ENCODE peak calls at places on chromosomes 13 and 19, in five cellular contexts. One of them, this sample, is unnamed.

GRCh38 chr13:22594041-22594440 is 586.7 kb upstream of the SGCG start:
- DNase-seq in GM23338: no peak
- DNase-seq in HCT116: no peak
- DNase-seq in PC-3: no peak
- DNase-seq in hepatocyte: peak
- DNase-seq in this sample: no peak

GRCh38 chr13:95676100-95676774 is 702 bp upstream of the DNAJC3 start:
- DNase-seq in GM23338: peak
- DNase-seq in HCT116: peak
- DNase-seq in PC-3: peak
- DNase-seq in hepatocyte: peak
- DNase-seq in this sample: peak

GRCh38 chr19:14476663-14477401 is 1.7 kb upstream of the PTGER1 start:
- DNase-seq in GM23338: no peak
- DNase-seq in HCT116: peak
- DNase-seq in PC-3: peak
- DNase-seq in hepatocyte: peak
- DNase-seq in this sample: no peak

GRCh38 chr19:4089400-4089908 is 22.8 kb upstream of the ZBTB7A start:
- DNase-seq in GM23338: peak
- DNase-seq in HCT116: no peak
- DNase-seq in PC-3: no peak
- DNase-seq in hepatocyte: no peak
- DNase-seq in this sample: no peak

GRCh38 chr13:85405316-85405897 is 393.8 kb downstream of the SLITRK6 start:
- DNase-seq in GM23338: peak
- DNase-seq in HCT116: no peak
- DNase-seq in PC-3: no peak
- DNase-seq in hepatocyte: no peak
- DNase-seq in this sample: no peak

GRCh38 chr13:94329277-94329676 is 150.2 kb downstream of the DCT start:
- DNase-seq in GM23338: no peak
- DNase-seq in HCT116: no peak
- DNase-seq in PC-3: no peak
- DNase-seq in hepatocyte: no peak
- DNase-seq in this sample: no peak

GRCh38 chr19:19202707-19203011 is 555 bp downstream of the NR2C2AP start:
- DNase-seq in GM23338: no peak
- DNase-seq in HCT116: no peak
- DNase-seq in PC-3: no peak
- DNase-seq in hepatocyte: no peak
- DNase-seq in this sample: no peak

GRCh38 chr19:30674656-30675055 is 302.5 kb downstream of the ZNF536 start:
- DNase-seq in GM23338: no peak
- DNase-seq in HCT116: no peak
- DNase-seq in PC-3: no peak
- DNase-seq in hepatocyte: no peak
- DNase-seq in this sample: no peak

GRCh38 chr19:52296400-52296772 is 583 bp upstream of the ZNF480 start:
- DNase-seq in GM23338: no peak
- DNase-seq in HCT116: no peak
- DNase-seq in PC-3: peak
- DNase-seq in hepatocyte: no peak
- DNase-seq in this sample: no peak

GRCh38 chr13:46571189-46571901 is 18.4 kb downstream of the LRCH1 start:
- DNase-seq in GM23338: no peak
- DNase-seq in HCT116: no peak
- DNase-seq in PC-3: no peak
- DNase-seq in hepatocyte: no peak
- DNase-seq in this sample: no peak

GRCh38 chr19:42655748-42656147 is 61.0 kb upstream of the CEACAM8 start:
- DNase-seq in GM23338: no peak
- DNase-seq in HCT116: no peak
- DNase-seq in PC-3: no peak
- DNase-seq in hepatocyte: no peak
- DNase-seq in this sample: no peak

GRCh38 chr13:74974234-74974879 is 507.6 kb downstream of the TBC1D4 start:
- DNase-seq in GM23338: no peak
- DNase-seq in HCT116: no peak
- DNase-seq in PC-3: no peak
- DNase-seq in hepatocyte: no peak
- DNase-seq in this sample: no peak

GRCh38 chr13:38213307-38213706 is 136.3 kb upstream of the UFM1 start:
- DNase-seq in GM23338: no peak
- DNase-seq in HCT116: no peak
- DNase-seq in PC-3: peak
- DNase-seq in hepatocyte: no peak
- DNase-seq in this sample: no peak

GRCh38 chr19:12939908-12940533 is 1.6 kb downstream of the CALR start:
- DNase-seq in GM23338: no peak
- DNase-seq in HCT116: no peak
- DNase-seq in PC-3: no peak
- DNase-seq in hepatocyte: no peak
- DNase-seq in this sample: no peak

GRCh38 chr13:28553971-28554370 is 59.0 kb upstream of the FLT1 start:
- DNase-seq in GM23338: no peak
- DNase-seq in HCT116: no peak
- DNase-seq in PC-3: no peak
- DNase-seq in hepatocyte: no peak
- DNase-seq in this sample: no peak

GRCh38 chr13:79171131-79172061 is 234.7 kb downstream of the RBM26 start:
- DNase-seq in GM23338: peak
- DNase-seq in HCT116: no peak
- DNase-seq in PC-3: no peak
- DNase-seq in hepatocyte: no peak
- DNase-seq in this sample: no peak

GRCh38 chr19:14517446-14517839 is 754 bp downstream of the DNAJB1 start:
- DNase-seq in GM23338: no peak
- DNase-seq in HCT116: no peak
- DNase-seq in PC-3: no peak
- DNase-seq in hepatocyte: no peak
- DNase-seq in this sample: no peak

GRCh38 chr13:92315265-92315664 is 911.3 kb upstream of the GPC6 start:
- DNase-seq in GM23338: no peak
- DNase-seq in HCT116: no peak
- DNase-seq in PC-3: no peak
- DNase-seq in hepatocyte: no peak
- DNase-seq in this sample: peak

GRCh38 chr13:38783992-38784875 is 97.4 kb downstream of the FREM2 start:
- DNase-seq in GM23338: no peak
- DNase-seq in HCT116: no peak
- DNase-seq in PC-3: no peak
- DNase-seq in hepatocyte: no peak
- DNase-seq in this sample: no peak

GRCh38 chr13:31012285-31013024 is 80.0 kb downstream of the TEX26 start:
- DNase-seq in GM23338: peak
- DNase-seq in HCT116: no peak
- DNase-seq in PC-3: peak
- DNase-seq in hepatocyte: no peak
- DNase-seq in this sample: no peak

GRCh38 chr19:37920591-37921450 is 13.8 kb downstream of the SIPA1L3 start:
- DNase-seq in GM23338: no peak
- DNase-seq in HCT116: no peak
- DNase-seq in PC-3: no peak
- DNase-seq in hepatocyte: peak
- DNase-seq in this sample: no peak

GRCh38 chr19:6564393-6564792 is 26.6 kb downstream of the CD70 start:
- DNase-seq in GM23338: peak
- DNase-seq in HCT116: no peak
- DNase-seq in PC-3: peak
- DNase-seq in hepatocyte: no peak
- DNase-seq in this sample: peak

GRCh38 chr13:77377016-77377415 is 50.1 kb upstream of the MYCBP2 start:
- DNase-seq in GM23338: no peak
- DNase-seq in HCT116: no peak
- DNase-seq in PC-3: peak
- DNase-seq in hepatocyte: no peak
- DNase-seq in this sample: no peak

GRCh38 chr19:51714848-51715247 is 8.9 kb downstream of the HAS1 start:
- DNase-seq in GM23338: no peak
- DNase-seq in HCT116: no peak
- DNase-seq in PC-3: no peak
- DNase-seq in hepatocyte: no peak
- DNase-seq in this sample: no peak

GRCh38 chr13:26529441-26529840 is 28.0 kb upstream of the WASF3 start:
- DNase-seq in GM23338: peak
- DNase-seq in HCT116: no peak
- DNase-seq in PC-3: peak
- DNase-seq in hepatocyte: peak
- DNase-seq in this sample: peak

GRCh38 chr19:55454787-55455243 is 6.6 kb downstream of the ISOC2 start:
- DNase-seq in GM23338: peak
- DNase-seq in HCT116: no peak
- DNase-seq in PC-3: peak
- DNase-seq in hepatocyte: no peak
- DNase-seq in this sample: no peak

DNA sequence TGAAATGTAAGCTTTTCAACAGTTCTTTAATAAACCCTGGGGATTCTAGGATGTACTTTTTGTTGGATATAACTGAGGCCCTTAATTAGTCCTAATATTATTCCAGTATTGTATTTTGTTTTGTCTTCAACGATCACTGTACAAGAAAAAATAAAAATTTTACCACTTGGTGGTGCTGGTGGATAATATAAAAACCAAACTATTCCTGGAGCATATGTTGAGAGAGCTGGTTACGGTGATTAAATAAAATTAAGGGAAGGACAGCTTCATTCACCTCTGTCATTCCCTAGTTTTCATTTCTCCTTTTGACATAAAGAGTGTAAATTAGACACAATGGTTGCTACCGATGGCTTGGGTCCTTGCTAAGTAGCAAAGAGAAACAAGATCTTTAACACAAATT is 598.6 kb upstream of the PCDH20 start:
- DNase-seq in GM23338: peak
- DNase-seq in HCT116: peak
- DNase-seq in PC-3: peak
- DNase-seq in hepatocyte: peak
- DNase-seq in this sample: no peak
- TF ChIP-seq EZH2phosphoT487 in GM23338: no peak
- TF ChIP-seq EZH2phosphoT487 in HCT116: no peak
- TF ChIP-seq EZH2phosphoT487 in PC-3: no peak
- TF ChIP-seq EZH2phosphoT487 in hepatocyte: no peak
- TF ChIP-seq EZH2phosphoT487 in this sample: no peak

GRCh38 chr19:33301011-33301899 is 1.1 kb downstream of the CEBPA start:
- DNase-seq in GM23338: peak
- DNase-seq in HCT116: no peak
- DNase-seq in PC-3: no peak
- DNase-seq in hepatocyte: no peak
- DNase-seq in this sample: no peak
- TF ChIP-seq EZH2 in GM23338: peak
- TF ChIP-seq EZH2 in HCT116: no peak
- TF ChIP-seq EZH2 in PC-3: no peak
- TF ChIP-seq EZH2 in hepatocyte: no peak
- TF ChIP-seq EZH2 in this sample: no peak

DNA sequence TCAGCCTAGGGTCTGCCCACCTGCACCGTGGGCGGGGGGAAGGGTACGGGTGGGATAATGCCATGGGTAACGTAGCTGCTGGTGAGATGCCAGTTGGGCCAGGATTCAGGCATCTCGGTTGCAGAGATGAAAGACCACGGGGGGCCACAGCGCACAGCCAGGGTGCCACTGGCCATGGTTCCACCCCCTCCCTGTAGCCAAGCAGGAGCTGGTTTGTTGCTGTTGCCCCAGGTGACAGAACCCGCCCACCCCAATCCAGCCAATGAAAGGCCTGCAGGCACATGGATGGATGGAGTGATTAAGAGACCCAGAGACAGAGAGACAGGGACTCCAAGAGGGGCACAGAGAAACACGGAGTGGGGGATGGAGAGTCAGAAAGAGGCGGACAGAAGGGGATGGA is 1.0 kb upstream of the CGB7 start:
- DNase-seq in GM23338: no peak
- DNase-seq in HCT116: no peak
- DNase-seq in PC-3: no peak
- DNase-seq in hepatocyte: no peak
- DNase-seq in this sample: no peak
- TF ChIP-seq EZH2phosphoT487 in GM23338: no peak
- TF ChIP-seq EZH2phosphoT487 in HCT116: no peak
- TF ChIP-seq EZH2phosphoT487 in PC-3: no peak
- TF ChIP-seq EZH2phosphoT487 in hepatocyte: no peak
- TF ChIP-seq EZH2phosphoT487 in this sample: no peak

GRCh38 chr19:40223135-40223822 is 3.2 kb downstream of the CCNP start:
- DNase-seq in GM23338: peak
- DNase-seq in HCT116: no peak
- DNase-seq in PC-3: peak
- DNase-seq in hepatocyte: no peak
- DNase-seq in this sample: no peak
- TF ChIP-seq EZH2 in GM23338: no peak
- TF ChIP-seq EZH2 in HCT116: no peak
- TF ChIP-seq EZH2 in PC-3: no peak
- TF ChIP-seq EZH2 in hepatocyte: no peak
- TF ChIP-seq EZH2 in this sample: no peak

GRCh38 chr19:44851427-44851826 is 5.3 kb downstream of the NECTIN2 start:
- DNase-seq in GM23338: no peak
- DNase-seq in HCT116: no peak
- DNase-seq in PC-3: no peak
- DNase-seq in hepatocyte: no peak
- DNase-seq in this sample: no peak
- TF ChIP-seq EZH2phosphoT487 in GM23338: no peak
- TF ChIP-seq EZH2phosphoT487 in HCT116: no peak
- TF ChIP-seq EZH2phosphoT487 in PC-3: no peak
- TF ChIP-seq EZH2phosphoT487 in hepatocyte: no peak
- TF ChIP-seq EZH2phosphoT487 in this sample: no peak

DNA sequence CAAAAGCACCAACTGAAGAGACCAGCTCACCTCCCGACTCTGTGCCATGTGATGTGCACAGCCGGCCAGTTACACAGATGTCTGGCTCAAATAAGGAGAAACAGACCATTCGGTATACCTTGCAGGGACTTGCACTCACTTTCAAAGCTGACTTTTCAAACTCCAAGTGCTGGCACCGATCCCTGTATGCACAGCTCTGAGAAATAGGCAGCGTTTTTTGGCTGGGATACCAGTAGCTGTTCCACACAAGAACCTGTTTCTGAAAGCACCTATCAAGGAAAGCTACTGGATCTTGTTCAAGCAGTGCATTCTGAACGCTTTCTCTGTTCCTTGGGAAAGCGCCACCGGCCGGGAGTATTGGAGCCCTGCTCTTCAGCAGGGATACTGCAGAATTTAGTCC is 53.8 kb upstream of the PABPC3 start:
- DNase-seq in GM23338: no peak
- DNase-seq in HCT116: no peak
- DNase-seq in PC-3: no peak
- DNase-seq in hepatocyte: no peak
- DNase-seq in this sample: no peak
- TF ChIP-seq EZH2 in GM23338: no peak
- TF ChIP-seq EZH2 in HCT116: no peak
- TF ChIP-seq EZH2 in PC-3: no peak
- TF ChIP-seq EZH2 in hepatocyte: no peak
- TF ChIP-seq EZH2 in this sample: no peak

GRCh38 chr19:543912-544608 is at the start of gene GZMM:
- DNase-seq in GM23338: no peak
- DNase-seq in HCT116: no peak
- DNase-seq in PC-3: no peak
- DNase-seq in hepatocyte: no peak
- DNase-seq in this sample: no peak
- TF ChIP-seq EZH2phosphoT487 in GM23338: no peak
- TF ChIP-seq EZH2phosphoT487 in HCT116: no peak
- TF ChIP-seq EZH2phosphoT487 in PC-3: no peak
- TF ChIP-seq EZH2phosphoT487 in hepatocyte: no peak
- TF ChIP-seq EZH2phosphoT487 in this sample: no peak

This sample was measured in MM.1S.